ENCODE peak calls at places on chromosomes 16 and 17, in five cellular contexts. H is cardiac muscle cell, Q is WTC11, Y is uterus, R is AG09309. K is an unnamed sample.
A peak's percentile ranks its signal among the peaks of the same experiment; 100 is the strongest.

GRCh38 chr16:70694088-70694487 is 8.2 kb upstream of the MTSS2 start:
- DNase-seq in Y (peak; percentile 71), R (no peak), H (peak; percentile 84), Q (peak; percentile 51), K (peak; percentile 70)

GRCh38 chr17:16417399-16417798 is 2.0 kb downstream of the TRPV2 start:
- DNase-seq in H (no peak), Q (no peak), Y (no peak), R (no peak), K (no peak)

GRCh38 chr16:17070882-17071592 is 399.7 kb downstream of the XYLT1 start:
- DNase-seq in Q (peak; percentile 27), R (no peak), Y (peak; percentile 30), H (no peak), K (no peak)

GRCh38 chr17:75430159-75430748 is 24.8 kb upstream of the GRB2 start:
- DNase-seq in R (no peak), Q (peak; percentile 50), H (peak; percentile 70), Y (no peak), K (peak; percentile 77)

GRCh38 chr16:49194499-49195260 is 87.0 kb downstream of the CBLN1 start:
- DNase-seq in H (no peak), Q (no peak), R (no peak), Y (no peak), K (no peak)

GRCh38 chr17:82808006-82808405 is 31.8 kb downstream of the ZNF750 start:
- DNase-seq in Y (no peak), R (no peak), Q (no peak), H (no peak), K (no peak)

GRCh38 chr16:23509763-23510153 is 536 bp downstream of the GGA2 start:
- DNase-seq in H (peak; percentile 38), R (no peak), Q (peak; percentile 22), Y (peak; percentile 26), K (no peak)

GRCh38 chr17:51006601-51007000 is 114.1 kb downstream of the SPAG9 start:
- DNase-seq in Y (no peak), H (peak; percentile 61), R (no peak), Q (no peak), K (no peak)

GRCh38 chr16:75287708-75288107 is 36.3 kb upstream of the BCAR1 start:
- DNase-seq in H (no peak), Q (no peak), R (no peak), Y (no peak), K (no peak)

GRCh38 chr16:19898924-19899604 is 14.4 kb upstream of the GPRC5B start:
- DNase-seq in Y (no peak), Q (peak; percentile 75), R (peak; percentile 13), H (peak; percentile 68), K (no peak)

GRCh38 chr17:81000631-81001357 is 9.2 kb downstream of the CHMP6 start:
- DNase-seq in R (no peak), H (no peak), Y (no peak), Q (no peak), K (no peak)

GRCh38 chr17:21452377-21453143 is 76.4 kb downstream of the KCNJ12 start:
- DNase-seq in Q (peak; percentile 46), Y (peak; percentile 49), R (peak; percentile 4), H (peak; percentile 87), K (peak; percentile 28)

GRCh38 chr16:77556203-77556602 is 121.4 kb upstream of the ADAMTS18 start:
- DNase-seq in Y (no peak), Q (no peak), H (no peak), R (no peak), K (no peak)

GRCh38 chr17:59427996-59428395 is 96.5 kb downstream of the YPEL2 start:
- DNase-seq in Y (peak; percentile 52), H (peak; percentile 59), Q (no peak), R (no peak), K (no peak)

GRCh38 chr17:75504347-75505151 is 10.8 kb downstream of the CASKIN2 start:
- DNase-seq in H (no peak), Y (no peak), Q (peak; percentile 73), R (no peak), K (no peak)

GRCh38 chr16:88045820-88046303 is 94.6 kb downstream of the BANP start:
- DNase-seq in H (no peak), Q (no peak), Y (no peak), R (no peak), K (no peak)

GRCh38 chr16:13307255-13307654 is 405.9 kb downstream of the SHISA9 start:
- DNase-seq in Y (no peak), H (no peak), Q (no peak), R (no peak), K (peak; percentile 99)

GRCh38 chr17:65243838-65244237 is 106.7 kb downstream of the RGS9 start:
- DNase-seq in Y (no peak), R (peak; percentile 3), Q (no peak), H (peak; percentile 26), K (no peak)

GRCh38 chr17:76335716-76336381 is 17.9 kb downstream of the PRPSAP1 start:
- DNase-seq in Q (no peak), Y (no peak), H (no peak), R (no peak), K (no peak)

GRCh38 chr16:11109551-11109950 is 146.5 kb downstream of the SOCS1 start:
- DNase-seq in Y (no peak), R (no peak), H (no peak), Q (no peak), K (no peak)

GRCh38 chr16:29806641-29807425 is 504 bp downstream of the MAZ start:
- DNase-seq in H (peak; percentile 48), Y (peak; percentile 68), Q (peak; percentile 68), R (no peak), K (no peak)

GRCh38 chr16:29804455-29805231 is 1.7 kb upstream of the MAZ start:
- DNase-seq in Y (no peak), R (no peak), H (peak; percentile 60), Q (peak; percentile 31), K (no peak)

GRCh38 chr16:29804020-29804419 is 2.3 kb upstream of the MAZ start:
- DNase-seq in Y (no peak), R (no peak), H (no peak), Q (no peak), K (no peak)

GRCh38 chr16:29806096-29806579 is at the start of gene MAZ:
- DNase-seq in H (peak; percentile 96), Y (no peak), Q (no peak), R (peak; percentile 68), K (no peak)

GRCh38 chr16:29805232-29806095 is 865 bp upstream of the MAZ start:
- DNase-seq in H (peak; percentile 98), Q (peak; percentile 97), R (peak; percentile 88), Y (peak; percentile 96), K (no peak)
- TF ChIP-seq CTCF in H (no peak), Q (no peak), R (no peak), Y (no peak), K (peak; percentile 11)

GRCh38 chr17:56601613-56602012 is 8.1 kb downstream of the NOG start:
- DNase-seq in Q (no peak), H (no peak), Y (no peak), R (no peak), K (no peak)

GRCh38 chr17:56598471-56598870 is 5.0 kb downstream of the NOG start:
- DNase-seq in Y (no peak), R (no peak), Q (no peak), H (no peak), K (peak; percentile 50)

GRCh38 chr17:56599566-56599965 is 6.1 kb downstream of the NOG start:
- DNase-seq in Q (no peak), R (no peak), Y (no peak), H (no peak), K (no peak)

GRCh38 chr17:56599093-56599492 is 5.6 kb downstream of the NOG start:
- DNase-seq in R (no peak), H (no peak), Y (no peak), Q (no peak), K (no peak)

DNA sequence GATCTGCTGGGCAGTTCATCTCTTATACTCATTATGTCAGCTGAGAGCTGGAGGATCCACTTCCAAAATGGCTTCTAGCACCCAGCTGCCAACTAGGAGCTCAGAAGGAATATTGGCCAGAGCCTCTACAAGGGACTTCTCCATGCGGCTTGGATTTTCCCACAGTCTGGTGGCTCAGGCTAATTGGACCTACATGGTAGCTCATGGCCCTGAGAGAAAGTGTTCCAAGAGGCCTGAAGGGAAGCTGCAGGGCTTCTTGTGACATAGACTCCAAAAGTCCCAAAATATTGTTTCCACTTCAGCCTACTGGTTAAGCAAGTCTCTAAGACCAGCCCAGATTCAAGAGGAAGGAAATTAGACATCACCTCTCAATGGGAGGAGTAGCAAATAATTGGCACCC is 6.7 kb downstream of the NOG start:
- DNase-seq in H (no peak), Y (no peak), R (no peak), Q (no peak), K (no peak)
- TF ChIP-seq CTCF in H (no peak), Y (no peak), R (no peak), Q (no peak), K (no peak)

DNA sequence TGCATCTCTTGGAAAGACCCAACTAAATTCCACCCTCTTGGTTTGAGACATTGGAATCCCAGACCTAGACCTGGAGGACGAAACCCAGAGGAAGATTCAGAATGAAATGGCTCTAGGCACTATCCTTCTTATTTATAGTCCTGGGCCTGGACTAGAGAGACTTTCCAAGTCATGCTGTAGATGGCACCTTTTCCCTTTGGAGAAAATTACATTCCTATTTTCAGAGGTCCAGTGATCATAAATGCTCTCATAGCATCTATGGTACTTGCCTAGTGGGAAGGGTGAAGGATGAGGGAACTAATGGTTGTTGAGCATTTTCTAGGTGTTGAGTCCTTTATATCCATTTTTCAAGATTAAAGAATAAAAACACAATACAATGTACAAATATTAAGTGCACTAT is 37.1 kb downstream of the SPACA3 start:
- DNase-seq in Q (no peak), H (no peak), R (no peak), Y (no peak), K (no peak)
- TF ChIP-seq CTCF in Q (no peak), H (no peak), R (no peak), Y (no peak), K (peak; percentile 21)

GRCh38 chr17:2336215-2337151 is at the start of gene TSR1:
- DNase-seq in R (peak; percentile 41), Q (peak; percentile 90), H (peak; percentile 93), Y (peak; percentile 89), K (peak; percentile 56)
- TF ChIP-seq CTCF in R (peak; percentile 25), Q (no peak), H (peak; percentile 25), Y (peak; percentile 53), K (peak; percentile 26)

K was measured in kidney epithelial cell.